ENCODE peak calls at places on chromosomes 12 and 14, in nine cellular contexts. V, L, T, Y, I, E, P, C and R are unnamed samples.
A peak's percentile ranks its signal among the peaks of the same experiment; 100 is the strongest.

GRCh38 chr12:49615725-49616124 is 7.6 kb upstream of the PRPF40B start:
- DNase-seq in P (no peak), C (no peak), I (no peak), L (no peak), V (no peak), Y (peak; percentile 57), E (peak; percentile 45), T (no peak), R (no peak)

GRCh38 chr12:132611620-132612019 is 1.2 kb upstream of the LRCOL1 start:
- DNase-seq in Y (no peak), T (no peak), C (no peak), I (no peak), P (no peak), E (no peak), L (no peak), V (no peak), R (peak; percentile 49)

GRCh38 chr12:26435005-26435404 is 239.6 kb downstream of the SSPN start:
- DNase-seq in I (no peak), C (no peak), E (no peak), V (no peak), Y (no peak), L (no peak), T (no peak), P (no peak), R (no peak)

GRCh38 chr14:100286484-100287191 is 19.6 kb downstream of the SLC25A29 start:
- DNase-seq in V (peak; percentile 36), L (no peak), T (no peak), C (no peak), I (no peak), P (no peak), E (no peak), Y (no peak), R (peak; percentile 62)

GRCh38 chr14:64788706-64789105 is 84.5 kb downstream of the PLEKHG3 start:
- DNase-seq in V (no peak), P (no peak), I (peak; percentile 70), Y (peak; percentile 97), C (no peak), L (no peak), E (peak; percentile 94), T (no peak), R (no peak)

GRCh38 chr12:53624453-53624852 is 1.7 kb downstream of the ATF7 start:
- DNase-seq in C (no peak), P (no peak), V (no peak), I (peak; percentile 26), T (no peak), E (peak; percentile 54), Y (peak; percentile 20), L (no peak), R (no peak)

GRCh38 chr12:89470741-89471504 is 53.7 kb downstream of the GALNT4 start:
- DNase-seq in P (no peak), V (no peak), E (peak; percentile 68), Y (peak; percentile 30), T (no peak), L (no peak), C (peak; percentile 29), I (no peak), R (no peak)

GRCh38 chr14:78566017-78566858 is 396.1 kb downstream of the NRXN3 start:
- DNase-seq in L (peak; percentile 82), V (peak; percentile 62), I (peak; percentile 3), C (peak; percentile 72), T (no peak), P (peak; percentile 50), Y (peak; percentile 57), E (peak; percentile 46), R (peak; percentile 77)

GRCh38 chr12:63917864-63918742 is 73.6 kb downstream of the SRGAP1 start:
- DNase-seq in L (no peak), P (no peak), C (no peak), I (peak; percentile 84), V (no peak), T (no peak), Y (peak; percentile 95), E (peak; percentile 96), R (no peak)

GRCh38 chr12:230925-231671 is 17.1 kb upstream of the SLC6A12 start:
- DNase-seq in E (no peak), T (no peak), L (no peak), C (no peak), I (no peak), P (peak; percentile 8), Y (no peak), V (no peak), R (peak; percentile 64)

GRCh38 chr14:103547455-103547940 is 15.0 kb downstream of the BAG5 start:
- DNase-seq in I (no peak), V (no peak), L (no peak), P (no peak), E (no peak), T (no peak), C (peak; percentile 19), Y (no peak), R (no peak)

GRCh38 chr12:68910128-68910527 is 22.8 kb downstream of the CPM start:
- DNase-seq in C (no peak), P (no peak), V (no peak), I (no peak), T (no peak), E (peak; percentile 50), L (no peak), Y (peak; percentile 29), R (no peak)

GRCh38 chr12:68913682-68914081 is 19.3 kb downstream of the CPM start:
- DNase-seq in T (no peak), L (no peak), V (no peak), E (peak; percentile 37), I (no peak), P (no peak), C (no peak), Y (peak; percentile 43), R (no peak)

GRCh38 chr12:68915055-68915454 is 17.9 kb downstream of the CPM start:
- DNase-seq in I (peak; percentile 18), V (no peak), L (no peak), T (no peak), P (no peak), C (no peak), Y (peak; percentile 97), E (peak; percentile 87), R (no peak)

GRCh38 chr12:68911197-68911718 is 21.7 kb downstream of the CPM start:
- DNase-seq in V (no peak), I (no peak), T (no peak), C (no peak), P (no peak), L (no peak), E (no peak), Y (no peak), R (no peak)

DNA sequence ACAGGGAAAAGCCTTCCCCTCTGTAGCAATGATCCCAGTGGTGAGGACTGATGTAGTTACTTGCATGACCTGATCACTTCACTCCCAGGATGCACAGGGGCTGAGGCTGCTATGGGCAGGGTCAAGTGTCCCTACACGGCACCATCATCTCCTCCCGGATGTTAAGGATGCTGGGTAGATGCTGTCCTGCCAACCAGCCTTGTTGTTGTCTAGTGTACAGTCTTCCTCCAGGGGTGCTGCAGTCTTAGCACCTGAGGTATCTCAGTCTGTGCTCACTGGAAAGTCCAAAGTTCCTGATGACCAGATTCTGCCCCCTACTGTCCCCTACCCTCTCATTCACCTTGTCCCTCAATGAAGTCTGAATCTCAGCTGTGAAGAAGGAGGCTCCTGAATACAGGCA is 20.1 kb downstream of the CPM start:
- DNase-seq in E (no peak), V (no peak), C (no peak), L (no peak), I (no peak), P (no peak), T (no peak), Y (no peak), R (no peak)
- TF ChIP-seq CTCF in E (no peak), V (no peak), C (peak; percentile 30), L (no peak), I (no peak), P (no peak), T (no peak), Y (no peak), R (no peak)

GRCh38 chr14:94050231-94050880 is 24.2 kb downstream of the OTUB2 start:
- DNase-seq in I (no peak), L (no peak), T (no peak), E (no peak), P (no peak), C (no peak), V (no peak), Y (no peak), R (peak; percentile 57)

GRCh38 chr14:94049625-94050023 is 23.5 kb downstream of the OTUB2 start:
- DNase-seq in L (no peak), Y (no peak), E (no peak), I (no peak), P (no peak), T (no peak), V (no peak), C (no peak), R (peak; percentile 29)

GRCh38 chr14:94052662-94053061 is 26.5 kb downstream of the OTUB2 start:
- DNase-seq in V (no peak), I (no peak), T (no peak), P (no peak), E (no peak), L (peak; percentile 15), Y (no peak), C (no peak), R (no peak)

GRCh38 chr14:94051779-94052178 is 25.6 kb downstream of the OTUB2 start:
- DNase-seq in I (no peak), T (no peak), V (no peak), P (no peak), C (no peak), Y (no peak), E (no peak), L (peak; percentile 25), R (peak; percentile 64)

GRCh38 chr14:94051115-94051514 is 25.0 kb downstream of the OTUB2 start:
- DNase-seq in Y (peak; percentile 63), L (peak; percentile 27), I (peak; percentile 15), E (peak; percentile 42), V (peak; percentile 82), P (peak; percentile 38), T (no peak), C (no peak), R (peak; percentile 73)
- H3K27ac ChIP-seq in Y (no peak overlapping the region), L (no peak overlapping the region), I (no peak overlapping the region), E (no peak overlapping the region), V (no peak overlapping the region), P (no peak overlapping the region), T (no peak overlapping the region), C (no peak overlapping the region), R (no peak overlapping the region)

DNA sequence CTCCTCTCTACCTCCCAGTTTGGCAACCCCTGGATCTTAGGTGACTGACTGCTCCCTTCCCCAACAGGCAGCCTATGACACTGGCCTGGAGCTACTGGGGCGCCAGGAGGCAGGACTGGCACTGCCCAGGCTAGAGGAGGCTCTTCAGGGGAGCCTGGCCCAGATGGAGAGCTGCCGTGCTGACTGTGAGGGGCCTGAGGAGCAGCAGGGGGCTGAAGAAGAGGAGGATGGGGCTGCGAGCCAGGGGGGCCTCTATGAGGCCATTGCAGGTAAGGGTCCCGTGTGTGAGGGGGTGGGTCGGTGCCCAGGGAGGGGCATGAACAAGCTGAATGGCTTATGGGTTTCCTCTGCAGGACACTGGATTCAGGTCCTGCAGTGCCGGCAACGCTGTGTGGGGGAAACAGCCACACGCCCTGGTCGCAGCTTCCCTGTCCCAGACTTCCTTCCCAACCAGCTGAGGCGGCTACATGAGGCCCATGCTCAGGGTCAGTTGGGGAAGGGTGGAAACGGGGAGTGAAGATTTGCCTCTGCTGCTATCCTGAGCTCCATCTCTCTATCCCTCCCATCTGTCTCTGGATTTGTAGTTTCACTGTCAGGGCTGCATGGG is 2.2 kb downstream of the P3H3 start:
- DNase-seq in Y (no peak), L (no peak), T (peak; percentile 2), E (no peak), P (no peak), C (no peak), V (no peak), I (no peak), R (no peak)
- H3K4me3 ChIP-seq in Y (peak overlapping the region; percentile 97), L (no peak overlapping the region), T (peak overlapping the region; percentile 74), E (no peak overlapping the region), P (no peak overlapping the region), C (no peak overlapping the region), V (no peak overlapping the region), I (peak overlapping the region; percentile 91), R (no peak overlapping the region)

GRCh38 chr12:52395761-52396434 is 10.2 kb downstream of the KRT82 start:
- DNase-seq in C (no peak), P (peak; percentile 62), Y (no peak), I (no peak), V (no peak), L (no peak), E (no peak), T (no peak), R (no peak)
- TF ChIP-seq CTCF in C (peak; percentile 39), P (no peak), Y (no peak), I (peak; percentile 18), V (no peak), L (no peak), E (no peak), T (no peak), R (no peak)